ENCODE peak calls at places on chromosome 22, in six cellular contexts. One of them, this sample, is unnamed.

GRCh38 chr22:32723632-32724031 is 77.9 kb upstream of the TIMP3 start:
- DNase-seq in left ventricle myocardium inferior: peak; percentile 72
- DNase-seq in OCI-LY7: peak; percentile 27
- DNase-seq in transverse colon: peak; percentile 59
- DNase-seq in cardiac fibroblast: peak; percentile 93
- DNase-seq in ovary: peak; percentile 40
- DNase-seq in this sample: peak; percentile 39

GRCh38 chr22:44154431-44154942 is 26.2 kb upstream of the PARVG start:
- DNase-seq in left ventricle myocardium inferior: no peak
- DNase-seq in OCI-LY7: no peak
- DNase-seq in transverse colon: no peak
- DNase-seq in cardiac fibroblast: peak; percentile 32
- DNase-seq in ovary: no peak
- DNase-seq in this sample: no peak

GRCh38 chr22:19514831-19515565 is 9.2 kb downstream of the CLDN5 start:
- DNase-seq in left ventricle myocardium inferior: no peak
- DNase-seq in OCI-LY7: no peak
- DNase-seq in transverse colon: no peak
- DNase-seq in cardiac fibroblast: no peak
- DNase-seq in ovary: no peak
- DNase-seq in this sample: no peak

GRCh38 chr22:23276656-23277582 is 96.6 kb downstream of the BCR start:
- DNase-seq in left ventricle myocardium inferior: no peak
- DNase-seq in OCI-LY7: no peak
- DNase-seq in transverse colon: no peak
- DNase-seq in cardiac fibroblast: no peak
- DNase-seq in ovary: no peak
- DNase-seq in this sample: no peak

GRCh38 chr22:47460870-47461269 is 698.4 kb downstream of the TBC1D22A start:
- DNase-seq in left ventricle myocardium inferior: no peak
- DNase-seq in OCI-LY7: no peak
- DNase-seq in transverse colon: no peak
- DNase-seq in cardiac fibroblast: no peak
- DNase-seq in ovary: no peak
- DNase-seq in this sample: no peak

GRCh38 chr22:19477321-19478085 is 1.5 kb downstream of the UFD1 start:
- DNase-seq in left ventricle myocardium inferior: no peak
- DNase-seq in OCI-LY7: peak; percentile 43
- DNase-seq in transverse colon: no peak
- DNase-seq in cardiac fibroblast: peak; percentile 50
- DNase-seq in ovary: no peak
- DNase-seq in this sample: no peak

GRCh38 chr22:35476341-35476740 is 64.3 kb upstream of the RASD2 start:
- DNase-seq in left ventricle myocardium inferior: no peak
- DNase-seq in OCI-LY7: no peak
- DNase-seq in transverse colon: no peak
- DNase-seq in cardiac fibroblast: no peak
- DNase-seq in ovary: no peak
- DNase-seq in this sample: no peak

GRCh38 chr22:47621253-47621652 is 858.8 kb downstream of the TBC1D22A start:
- DNase-seq in left ventricle myocardium inferior: no peak
- DNase-seq in OCI-LY7: no peak
- DNase-seq in transverse colon: no peak
- DNase-seq in cardiac fibroblast: no peak
- DNase-seq in ovary: no peak
- DNase-seq in this sample: no peak

GRCh38 chr22:26398741-26399153 is 30.3 kb upstream of the ASPHD2 start:
- DNase-seq in left ventricle myocardium inferior: peak; percentile 16
- DNase-seq in OCI-LY7: peak; percentile 71
- DNase-seq in transverse colon: peak; percentile 57
- DNase-seq in cardiac fibroblast: peak; percentile 78
- DNase-seq in ovary: peak; percentile 23
- DNase-seq in this sample: peak; percentile 57

GRCh38 chr22:38751422-38752346 is 4.1 kb downstream of the SUN2 start:
- DNase-seq in left ventricle myocardium inferior: peak; percentile 41
- DNase-seq in OCI-LY7: peak; percentile 80
- DNase-seq in transverse colon: peak; percentile 83
- DNase-seq in cardiac fibroblast: no peak
- DNase-seq in ovary: no peak
- DNase-seq in this sample: peak; percentile 87

GRCh38 chr22:21694795-21695431 is 29.1 kb downstream of the PPIL2 start:
- DNase-seq in left ventricle myocardium inferior: no peak
- DNase-seq in OCI-LY7: no peak
- DNase-seq in transverse colon: no peak
- DNase-seq in cardiac fibroblast: no peak
- DNase-seq in ovary: no peak
- DNase-seq in this sample: no peak

GRCh38 chr22:23282089-23282501 is 101.8 kb downstream of the BCR start:
- DNase-seq in left ventricle myocardium inferior: peak; percentile 45
- DNase-seq in OCI-LY7: no peak
- DNase-seq in transverse colon: peak; percentile 60
- DNase-seq in cardiac fibroblast: peak; percentile 71
- DNase-seq in ovary: peak; percentile 53
- DNase-seq in this sample: no peak

GRCh38 chr22:26367402-26368245 is 61.4 kb upstream of the ASPHD2 start:
- DNase-seq in left ventricle myocardium inferior: no peak
- DNase-seq in OCI-LY7: peak; percentile 76
- DNase-seq in transverse colon: peak; percentile 28
- DNase-seq in cardiac fibroblast: peak; percentile 50
- DNase-seq in ovary: no peak
- DNase-seq in this sample: peak; percentile 63

GRCh38 chr22:48574776-48575566 is 1252.7 kb downstream of the BRD1 start:
- DNase-seq in left ventricle myocardium inferior: no peak
- DNase-seq in OCI-LY7: no peak
- DNase-seq in transverse colon: peak; percentile 12
- DNase-seq in cardiac fibroblast: no peak
- DNase-seq in ovary: peak; percentile 68
- DNase-seq in this sample: no peak

GRCh38 chr22:22709719-22710445 is 65.5 kb downstream of the GGTLC2 start:
- DNase-seq in left ventricle myocardium inferior: no peak
- DNase-seq in OCI-LY7: peak; percentile 45
- DNase-seq in transverse colon: no peak
- DNase-seq in cardiac fibroblast: peak; percentile 9
- DNase-seq in ovary: no peak
- DNase-seq in this sample: no peak

GRCh38 chr22:17773606-17774205 is 563 bp downstream of the BID start:
- DNase-seq in left ventricle myocardium inferior: peak; percentile 38
- DNase-seq in OCI-LY7: peak; percentile 79
- DNase-seq in transverse colon: peak; percentile 66
- DNase-seq in cardiac fibroblast: no peak
- DNase-seq in ovary: no peak
- DNase-seq in this sample: peak; percentile 77

GRCh38 chr22:20550851-20551744 is 43.7 kb downstream of the MED15 start:
- DNase-seq in left ventricle myocardium inferior: no peak
- DNase-seq in OCI-LY7: no peak
- DNase-seq in transverse colon: no peak
- DNase-seq in cardiac fibroblast: peak; percentile 84
- DNase-seq in ovary: peak; percentile 64
- DNase-seq in this sample: peak; percentile 62

GRCh38 chr22:43288807-43289417 is 54.3 kb downstream of the SCUBE1 start:
- DNase-seq in left ventricle myocardium inferior: no peak
- DNase-seq in OCI-LY7: no peak
- DNase-seq in transverse colon: no peak
- DNase-seq in cardiac fibroblast: no peak
- DNase-seq in ovary: no peak
- DNase-seq in this sample: no peak

GRCh38 chr22:44941176-44941575 is 68.6 kb downstream of the PHF21B start:
- DNase-seq in left ventricle myocardium inferior: no peak
- DNase-seq in OCI-LY7: no peak
- DNase-seq in transverse colon: no peak
- DNase-seq in cardiac fibroblast: no peak
- DNase-seq in ovary: no peak
- DNase-seq in this sample: no peak

GRCh38 chr22:27632451-27633295 is 168.9 kb downstream of the MN1 start:
- DNase-seq in left ventricle myocardium inferior: peak; percentile 75
- DNase-seq in OCI-LY7: no peak
- DNase-seq in transverse colon: no peak
- DNase-seq in cardiac fibroblast: no peak
- DNase-seq in ovary: no peak
- DNase-seq in this sample: no peak

GRCh38 chr22:26556904-26557303 is 33.0 kb downstream of the TPST2 start:
- DNase-seq in left ventricle myocardium inferior: no peak
- DNase-seq in OCI-LY7: no peak
- DNase-seq in transverse colon: no peak
- DNase-seq in cardiac fibroblast: no peak
- DNase-seq in ovary: no peak
- DNase-seq in this sample: no peak

GRCh38 chr22:21455334-21456089 is 11.7 kb upstream of the TMEM191C start:
- DNase-seq in left ventricle myocardium inferior: no peak
- DNase-seq in OCI-LY7: no peak
- DNase-seq in transverse colon: no peak
- DNase-seq in cardiac fibroblast: no peak
- DNase-seq in ovary: no peak
- DNase-seq in this sample: no peak

GRCh38 chr22:43923191-43923590 is 414 bp upstream of the PNPLA3 start:
- DNase-seq in left ventricle myocardium inferior: no peak
- DNase-seq in OCI-LY7: no peak
- DNase-seq in transverse colon: no peak
- DNase-seq in cardiac fibroblast: no peak
- DNase-seq in ovary: no peak
- DNase-seq in this sample: peak; percentile 69

GRCh38 chr22:19959043-19959586 is 17.5 kb upstream of the TXNRD2 start:
- DNase-seq in left ventricle myocardium inferior: peak; percentile 83
- DNase-seq in OCI-LY7: no peak
- DNase-seq in transverse colon: peak; percentile 78
- DNase-seq in cardiac fibroblast: peak; percentile 72
- DNase-seq in ovary: peak; percentile 87
- DNase-seq in this sample: no peak

GRCh38 chr22:25120093-25120561 is 79.5 kb upstream of the CRYBB3 start:
- DNase-seq in left ventricle myocardium inferior: no peak
- DNase-seq in OCI-LY7: no peak
- DNase-seq in transverse colon: peak; percentile 69
- DNase-seq in cardiac fibroblast: no peak
- DNase-seq in ovary: no peak
- DNase-seq in this sample: no peak

GRCh38 chr22:37465721-37466120 is 20.5 kb downstream of the MFNG start:
- DNase-seq in left ventricle myocardium inferior: no peak
- DNase-seq in OCI-LY7: no peak
- DNase-seq in transverse colon: no peak
- DNase-seq in cardiac fibroblast: no peak
- DNase-seq in ovary: no peak
- DNase-seq in this sample: no peak
- TF ChIP-seq CTCF in left ventricle myocardium inferior: no peak
- TF ChIP-seq CTCF in OCI-LY7: peak; percentile 24
- TF ChIP-seq CTCF in transverse colon: no peak
- TF ChIP-seq CTCF in cardiac fibroblast: no peak
- TF ChIP-seq CTCF in ovary: no peak
- TF ChIP-seq CTCF in this sample: no peak

GRCh38 chr22:41530612-41531421 is 13.5 kb downstream of the POLR3H start:
- DNase-seq in left ventricle myocardium inferior: no peak
- DNase-seq in OCI-LY7: no peak
- DNase-seq in transverse colon: no peak
- DNase-seq in cardiac fibroblast: no peak
- DNase-seq in ovary: no peak
- DNase-seq in this sample: no peak
- TF ChIP-seq CTCF in left ventricle myocardium inferior: no peak
- TF ChIP-seq CTCF in OCI-LY7: no peak
- TF ChIP-seq CTCF in transverse colon: no peak
- TF ChIP-seq CTCF in cardiac fibroblast: no peak
- TF ChIP-seq CTCF in ovary: no peak
- TF ChIP-seq CTCF in this sample: no peak

GRCh38 chr22:30667486-30668305 is at the start of gene DUSP18:
- DNase-seq in left ventricle myocardium inferior: peak; percentile 94
- DNase-seq in OCI-LY7: peak; percentile 87
- DNase-seq in transverse colon: peak; percentile 98
- DNase-seq in cardiac fibroblast: peak; percentile 91
- DNase-seq in ovary: peak; percentile 94
- DNase-seq in this sample: peak; percentile 99
- TF ChIP-seq CTCF in left ventricle myocardium inferior: peak; percentile 53
- TF ChIP-seq CTCF in OCI-LY7: no peak
- TF ChIP-seq CTCF in transverse colon: peak; percentile 76
- TF ChIP-seq CTCF in cardiac fibroblast: peak; percentile 37
- TF ChIP-seq CTCF in ovary: no peak
- TF ChIP-seq CTCF in this sample: peak; percentile 3

GRCh38 chr22:46297151-46297819 is 615 bp downstream of the GTSE1 start:
- DNase-seq in left ventricle myocardium inferior: peak; percentile 26
- DNase-seq in OCI-LY7: peak; percentile 52
- DNase-seq in transverse colon: no peak
- DNase-seq in cardiac fibroblast: no peak
- DNase-seq in ovary: peak; percentile 39
- DNase-seq in this sample: no peak

GRCh38 chr22:46294784-46295183 is 1.9 kb upstream of the GTSE1 start:
- DNase-seq in left ventricle myocardium inferior: no peak
- DNase-seq in OCI-LY7: no peak
- DNase-seq in transverse colon: no peak
- DNase-seq in cardiac fibroblast: no peak
- DNase-seq in ovary: no peak
- DNase-seq in this sample: no peak

GRCh38 chr22:46295277-46295971 is 1.2 kb upstream of the GTSE1 start:
- DNase-seq in left ventricle myocardium inferior: no peak
- DNase-seq in OCI-LY7: peak; percentile 15
- DNase-seq in transverse colon: no peak
- DNase-seq in cardiac fibroblast: no peak
- DNase-seq in ovary: no peak
- DNase-seq in this sample: no peak

GRCh38 chr22:46299101-46299500 is 2.4 kb downstream of the GTSE1 start:
- DNase-seq in left ventricle myocardium inferior: no peak
- DNase-seq in OCI-LY7: no peak
- DNase-seq in transverse colon: no peak
- DNase-seq in cardiac fibroblast: no peak
- DNase-seq in ovary: no peak
- DNase-seq in this sample: no peak

GRCh38 chr22:46296257-46297150 is at the start of gene GTSE1:
- DNase-seq in left ventricle myocardium inferior: peak; percentile 98
- DNase-seq in OCI-LY7: peak; percentile 99
- DNase-seq in transverse colon: peak; percentile 98
- DNase-seq in cardiac fibroblast: peak; percentile 98
- DNase-seq in ovary: peak; percentile 97
- DNase-seq in this sample: peak; percentile 100
- TF ChIP-seq CTCF in left ventricle myocardium inferior: peak; percentile 43
- TF ChIP-seq CTCF in OCI-LY7: peak; percentile 38
- TF ChIP-seq CTCF in transverse colon: no peak
- TF ChIP-seq CTCF in cardiac fibroblast: no peak
- TF ChIP-seq CTCF in ovary: no peak
- TF ChIP-seq CTCF in this sample: peak; percentile 27

GRCh38 chr22:30423296-30423958 is 2.1 kb upstream of the MTFP1 start:
- DNase-seq in left ventricle myocardium inferior: peak; percentile 74
- DNase-seq in OCI-LY7: peak; percentile 43
- DNase-seq in transverse colon: peak; percentile 56
- DNase-seq in cardiac fibroblast: no peak
- DNase-seq in ovary: no peak
- DNase-seq in this sample: no peak
- TF ChIP-seq CTCF in left ventricle myocardium inferior: peak; percentile 26
- TF ChIP-seq CTCF in OCI-LY7: peak; percentile 27
- TF ChIP-seq CTCF in transverse colon: peak; percentile 9
- TF ChIP-seq CTCF in cardiac fibroblast: peak; percentile 3
- TF ChIP-seq CTCF in ovary: no peak
- TF ChIP-seq CTCF in this sample: no peak